ENCODE peak calls at places on chromosomes 2 and 18, in eight cellular contexts. B, Y, O, A, F, L, H and S are unnamed samples.

GRCh38 chr18:68854786-68855391 is 57.0 kb downstream of the CCDC102B start:
- DNase-seq in F (no peak), Y (no peak), B (no peak), H (no peak), L (no peak), A (no peak), O (no peak), S (no peak)

GRCh38 chr2:31785876-31786275 is 205.1 kb upstream of the SRD5A2 start:
- DNase-seq in B (no peak), O (no peak), L (no peak), F (no peak), H (no peak), A (no peak), Y (no peak), S (no peak)

GRCh38 chr2:234335676-234336228 is 161.1 kb downstream of the ARL4C start:
- DNase-seq in O (no peak), H (peak), F (no peak), B (no peak), L (peak), Y (peak), A (peak), S (no peak)

GRCh38 chr2:99662761-99663341 is 173.0 kb upstream of the REV1 start:
- DNase-seq in Y (no peak), F (no peak), A (peak), H (no peak), B (no peak), L (peak), O (no peak), S (peak)

GRCh38 chr18:36655074-36655473 is 173.7 kb downstream of the TPGS2 start:
- DNase-seq in B (no peak), A (no peak), F (no peak), Y (no peak), O (no peak), L (no peak), H (no peak), S (no peak)

GRCh38 chr2:216590780-216591179 is 42.4 kb upstream of the IGFBP2 start:
- DNase-seq in H (no peak), L (peak), A (no peak), B (no peak), F (peak), Y (peak), O (no peak), S (no peak)

GRCh38 chr2:240821429-240821778 is 1.4 kb upstream of the KIF1A start:
- DNase-seq in A (no peak), L (no peak), H (no peak), F (no peak), Y (no peak), O (no peak), B (peak), S (no peak)

GRCh38 chr18:79458131-79458838 is 62.6 kb downstream of the NFATC1 start:
- DNase-seq in A (no peak), F (no peak), Y (peak), L (peak), H (peak), O (no peak), B (no peak), S (no peak)

GRCh38 chr18:70659026-70659726 is 370.3 kb downstream of the SOCS6 start:
- DNase-seq in Y (no peak), O (no peak), A (no peak), B (no peak), H (no peak), L (no peak), F (no peak), S (no peak)

GRCh38 chr18:24544949-24545348 is 84.5 kb downstream of the HRH4 start:
- DNase-seq in F (no peak), L (no peak), Y (no peak), O (no peak), H (no peak), A (no peak), B (no peak), S (no peak)

GRCh38 chr2:68458962-68459361 is 8.1 kb downstream of the FBXO48 start:
- DNase-seq in L (peak), H (no peak), Y (no peak), A (no peak), F (no peak), O (no peak), B (no peak), S (no peak)

GRCh38 chr2:28219134-28219533 is 173.5 kb upstream of the FOSL2 start:
- DNase-seq in O (no peak), L (no peak), H (no peak), B (no peak), F (no peak), Y (no peak), A (no peak), S (no peak)

GRCh38 chr18:24964213-24964612 is 387.8 kb downstream of the ZNF521 start:
- DNase-seq in H (no peak), L (no peak), B (peak), F (peak), O (no peak), Y (no peak), A (no peak), S (no peak)

GRCh38 chr18:73784853-73785252 is 362.8 kb downstream of the FBXO15 start:
- DNase-seq in F (no peak), A (no peak), L (no peak), B (no peak), Y (no peak), H (no peak), O (no peak), S (no peak)

GRCh38 chr18:42310956-42311355 is 355.9 kb downstream of the PIK3C3 start:
- DNase-seq in Y (peak), H (peak), B (no peak), A (no peak), O (no peak), L (no peak), F (no peak), S (no peak)

GRCh38 chr2:102245266-102246151 is 58.7 kb downstream of the IL1RL2 start:
- DNase-seq in A (no peak), B (no peak), H (no peak), O (no peak), L (peak), Y (peak), F (no peak), S (peak)

GRCh38 chr2:66874411-66874810 is 439.5 kb downstream of the MEIS1 start:
- DNase-seq in H (no peak), A (peak), F (no peak), Y (no peak), B (no peak), O (no peak), L (no peak), S (no peak)

GRCh38 chr2:30192327-30192726 is 39.0 kb upstream of the LBH start:
- DNase-seq in F (no peak), Y (no peak), A (no peak), B (no peak), L (no peak), H (no peak), O (no peak), S (no peak)

GRCh38 chr2:192126912-192127311 is 67.8 kb downstream of the TMEFF2 start:
- DNase-seq in O (no peak), F (no peak), A (no peak), B (no peak), H (no peak), Y (no peak), L (no peak), S (no peak)

GRCh38 chr18:62788891-62789290 is 73.5 kb downstream of the PHLPP1 start:
- DNase-seq in Y (no peak), F (peak), L (no peak), A (no peak), B (peak), H (no peak), O (no peak), S (no peak)

GRCh38 chr2:96527052-96527964 is 9.2 kb upstream of the ARID5A start:
- DNase-seq in A (no peak), F (no peak), L (peak), B (no peak), O (peak), Y (no peak), H (no peak), S (no peak)

GRCh38 chr18:304887-305529 is 37.2 kb upstream of the THOC1 start:
- DNase-seq in B (no peak), F (no peak), L (no peak), Y (no peak), H (no peak), O (no peak), A (no peak), S (no peak)

GRCh38 chr2:73962798-73963197 is 21.9 kb upstream of the TET3 start:
- DNase-seq in Y (no peak), H (no peak), B (no peak), O (no peak), F (no peak), L (no peak), A (no peak), S (no peak)

GRCh38 chr2:241112592-241112991 is 10.5 kb upstream of the MTERF4 start:
- DNase-seq in H (no peak), Y (no peak), L (no peak), A (no peak), B (no peak), F (no peak), O (peak), S (no peak)

GRCh38 chr2:9770308-9771100 is 72.8 kb upstream of the TAF1B start:
- DNase-seq in B (no peak), L (peak), H (peak), A (peak), Y (peak), O (peak), F (peak), S (no peak)

GRCh38 chr18:34493099-34493544 is 217.0 kb upstream of the DTNA start:
- DNase-seq in A (peak), H (no peak), F (peak), Y (peak), B (peak), O (peak), L (peak), S (peak)

GRCh38 chr2:119248311-119248710 is 24.7 kb downstream of the STEAP3 start:
- DNase-seq in L (peak), F (no peak), H (peak), A (no peak), O (no peak), Y (no peak), B (no peak), S (no peak)

GRCh38 chr2:211306929-211307328 is 750.5 kb downstream of the CPS1 start:
- DNase-seq in Y (no peak), L (no peak), H (no peak), A (no peak), F (no peak), B (no peak), O (no peak), S (no peak)

GRCh38 chr2:151260492-151261239 is 997 bp downstream of the RBM43 start:
- DNase-seq in A (no peak), H (no peak), O (no peak), Y (no peak), B (no peak), L (no peak), F (no peak), S (no peak)